ENCODE peak calls at places on chromosomes 2 and 18, in six cellular contexts. One of them, this sample, is unnamed.
A peak's percentile ranks its signal among the peaks of the same experiment; 100 is the strongest.

GRCh38 chr2:240624950-240625621 is at the start of gene GPR35:
- DNase-seq in tibial artery: peak; percentile 68
- DNase-seq in psoas muscle: peak; percentile 19
- DNase-seq in body of pancreas: peak; percentile 11
- DNase-seq in astrocyte: peak; percentile 56
- DNase-seq in ascending aorta: peak; percentile 25
- DNase-seq in this sample: peak; percentile 74

GRCh38 chr2:165804719-165805118 is 10.7 kb upstream of the GALNT3 start:
- DNase-seq in tibial artery: no peak
- DNase-seq in psoas muscle: no peak
- DNase-seq in astrocyte: no peak
- DNase-seq in body of pancreas: peak; percentile 21
- DNase-seq in ascending aorta: no peak
- DNase-seq in this sample: no peak

GRCh38 chr2:207782238-207783030 is 12.7 kb upstream of the FZD5 start:
- DNase-seq in astrocyte: no peak
- DNase-seq in tibial artery: no peak
- DNase-seq in ascending aorta: no peak
- DNase-seq in psoas muscle: no peak
- DNase-seq in body of pancreas: peak; percentile 79
- DNase-seq in this sample: no peak

GRCh38 chr2:54909006-54909405 is 141.2 kb downstream of the RTN4 start:
- DNase-seq in psoas muscle: no peak
- DNase-seq in tibial artery: no peak
- DNase-seq in body of pancreas: no peak
- DNase-seq in ascending aorta: no peak
- DNase-seq in astrocyte: peak; percentile 38
- DNase-seq in this sample: no peak

GRCh38 chr2:42324949-42325348 is 36.1 kb downstream of the COX7A2L start:
- DNase-seq in ascending aorta: no peak
- DNase-seq in astrocyte: no peak
- DNase-seq in psoas muscle: no peak
- DNase-seq in tibial artery: no peak
- DNase-seq in body of pancreas: no peak
- DNase-seq in this sample: no peak

GRCh38 chr2:138275881-138276280 is 225.7 kb upstream of the SPOPL start:
- DNase-seq in body of pancreas: no peak
- DNase-seq in psoas muscle: no peak
- DNase-seq in astrocyte: peak; percentile 29
- DNase-seq in ascending aorta: no peak
- DNase-seq in tibial artery: no peak
- DNase-seq in this sample: no peak

GRCh38 chr18:10661333-10661732 is 135.5 kb downstream of the NAPG start:
- DNase-seq in tibial artery: no peak
- DNase-seq in psoas muscle: no peak
- DNase-seq in body of pancreas: peak; percentile 59
- DNase-seq in ascending aorta: no peak
- DNase-seq in astrocyte: peak; percentile 12
- DNase-seq in this sample: no peak

GRCh38 chr2:222907048-222907447 is 46.2 kb downstream of the ACSL3 start:
- DNase-seq in ascending aorta: no peak
- DNase-seq in psoas muscle: no peak
- DNase-seq in astrocyte: no peak
- DNase-seq in body of pancreas: no peak
- DNase-seq in tibial artery: no peak
- DNase-seq in this sample: no peak

GRCh38 chr2:120861576-120862191 is 126.0 kb downstream of the GLI2 start:
- DNase-seq in astrocyte: peak; percentile 95
- DNase-seq in tibial artery: peak; percentile 68
- DNase-seq in ascending aorta: no peak
- DNase-seq in body of pancreas: no peak
- DNase-seq in psoas muscle: no peak
- DNase-seq in this sample: no peak

GRCh38 chr2:100317634-100318033 is 4.7 kb downstream of the LONRF2 start:
- DNase-seq in tibial artery: no peak
- DNase-seq in psoas muscle: no peak
- DNase-seq in body of pancreas: no peak
- DNase-seq in astrocyte: no peak
- DNase-seq in ascending aorta: no peak
- DNase-seq in this sample: no peak

GRCh38 chr2:88187038-88187676 is 17.0 kb downstream of the THNSL2 start:
- DNase-seq in psoas muscle: peak; percentile 49
- DNase-seq in astrocyte: no peak
- DNase-seq in body of pancreas: peak; percentile 60
- DNase-seq in tibial artery: no peak
- DNase-seq in ascending aorta: no peak
- DNase-seq in this sample: no peak

GRCh38 chr2:46828491-46829239 is 86.9 kb downstream of the MCFD2 start:
- DNase-seq in ascending aorta: no peak
- DNase-seq in tibial artery: no peak
- DNase-seq in astrocyte: no peak
- DNase-seq in body of pancreas: no peak
- DNase-seq in psoas muscle: no peak
- DNase-seq in this sample: no peak

GRCh38 chr2:200199576-200200263 is 106.8 kb upstream of the SPATS2L start:
- DNase-seq in astrocyte: no peak
- DNase-seq in tibial artery: no peak
- DNase-seq in ascending aorta: no peak
- DNase-seq in psoas muscle: no peak
- DNase-seq in body of pancreas: no peak
- DNase-seq in this sample: no peak

GRCh38 chr2:28507806-28508764 is 12.2 kb downstream of the PLB1 start:
- DNase-seq in body of pancreas: peak; percentile 54
- DNase-seq in psoas muscle: no peak
- DNase-seq in tibial artery: no peak
- DNase-seq in astrocyte: peak; percentile 42
- DNase-seq in ascending aorta: no peak
- DNase-seq in this sample: peak; percentile 63

GRCh38 chr2:215145611-215146010 is 7.2 kb upstream of the ABCA12 start:
- DNase-seq in tibial artery: no peak
- DNase-seq in ascending aorta: no peak
- DNase-seq in body of pancreas: no peak
- DNase-seq in psoas muscle: no peak
- DNase-seq in astrocyte: no peak
- DNase-seq in this sample: no peak

GRCh38 chr2:159124441-159124911 is 156.0 kb downstream of the TANC1 start:
- DNase-seq in psoas muscle: no peak
- DNase-seq in body of pancreas: peak; percentile 52
- DNase-seq in tibial artery: no peak
- DNase-seq in astrocyte: peak; percentile 99
- DNase-seq in ascending aorta: no peak
- DNase-seq in this sample: no peak

GRCh38 chr18:33584845-33585775 is 7.1 kb downstream of the ASXL3 start:
- DNase-seq in psoas muscle: no peak
- DNase-seq in ascending aorta: no peak
- DNase-seq in tibial artery: no peak
- DNase-seq in astrocyte: no peak
- DNase-seq in body of pancreas: no peak
- DNase-seq in this sample: no peak

GRCh38 chr2:64766841-64767669 is 113.3 kb upstream of the SERTAD2 start:
- DNase-seq in ascending aorta: no peak
- DNase-seq in astrocyte: peak; percentile 61
- DNase-seq in body of pancreas: no peak
- DNase-seq in tibial artery: no peak
- DNase-seq in psoas muscle: no peak
- DNase-seq in this sample: no peak

GRCh38 chr2:203484266-203485112 is 50.6 kb downstream of the RAPH1 start:
- DNase-seq in psoas muscle: no peak
- DNase-seq in body of pancreas: peak; percentile 39
- DNase-seq in astrocyte: no peak
- DNase-seq in ascending aorta: no peak
- DNase-seq in tibial artery: no peak
- DNase-seq in this sample: peak; percentile 54

GRCh38 chr2:24121469-24121868 is 1.7 kb downstream of the PFN4 start:
- DNase-seq in ascending aorta: no peak
- DNase-seq in astrocyte: no peak
- DNase-seq in psoas muscle: no peak
- DNase-seq in body of pancreas: no peak
- DNase-seq in tibial artery: no peak
- DNase-seq in this sample: no peak

GRCh38 chr2:233462826-233463470 is 103.6 kb downstream of the USP40 start:
- DNase-seq in astrocyte: no peak
- DNase-seq in ascending aorta: no peak
- DNase-seq in psoas muscle: peak; percentile 9
- DNase-seq in tibial artery: no peak
- DNase-seq in body of pancreas: no peak
- DNase-seq in this sample: no peak

GRCh38 chr2:233464531-233465240 is 101.9 kb downstream of the USP40 start:
- DNase-seq in body of pancreas: no peak
- DNase-seq in psoas muscle: peak; percentile 9
- DNase-seq in tibial artery: no peak
- DNase-seq in ascending aorta: no peak
- DNase-seq in astrocyte: no peak
- DNase-seq in this sample: no peak

GRCh38 chr2:233462202-233462785 is 104.3 kb downstream of the USP40 start:
- DNase-seq in tibial artery: no peak
- DNase-seq in body of pancreas: no peak
- DNase-seq in astrocyte: no peak
- DNase-seq in ascending aorta: no peak
- DNase-seq in psoas muscle: peak; percentile 7
- DNase-seq in this sample: no peak

GRCh38 chr2:233463586-233463985 is 103.0 kb downstream of the USP40 start:
- DNase-seq in astrocyte: no peak
- DNase-seq in tibial artery: no peak
- DNase-seq in body of pancreas: no peak
- DNase-seq in ascending aorta: no peak
- DNase-seq in psoas muscle: no peak
- DNase-seq in this sample: no peak

DNA sequence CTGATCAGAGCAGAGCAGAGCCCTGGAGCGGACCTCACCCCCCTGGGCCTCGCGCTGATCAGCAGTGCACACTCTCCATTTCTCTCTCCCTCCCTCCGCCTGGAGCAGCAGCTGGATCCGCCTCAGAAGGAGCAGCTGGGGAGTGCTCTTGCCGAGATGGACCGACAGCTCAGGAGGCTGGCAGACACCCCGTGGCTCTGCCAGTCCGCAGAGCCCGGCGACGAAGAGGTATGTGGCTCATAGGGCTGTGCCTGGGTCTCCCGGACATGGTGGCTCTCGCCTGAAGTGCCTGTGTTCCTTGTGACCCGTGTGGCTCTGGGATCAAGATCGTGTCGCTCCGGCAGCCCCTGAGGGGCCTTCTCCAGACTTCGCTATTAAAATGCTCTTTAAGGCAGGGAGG is 102.5 kb downstream of the USP40 start:
- DNase-seq in ascending aorta: no peak
- DNase-seq in body of pancreas: no peak
- DNase-seq in tibial artery: no peak
- DNase-seq in psoas muscle: peak; percentile 10
- DNase-seq in astrocyte: no peak
- DNase-seq in this sample: no peak
- H3K27ac ChIP-seq in ascending aorta: no peak overlapping the region
- H3K27ac ChIP-seq in body of pancreas: no peak overlapping the region
- H3K27ac ChIP-seq in tibial artery: no peak overlapping the region
- H3K27ac ChIP-seq in psoas muscle: peak overlapping the region; percentile 23
- H3K27ac ChIP-seq in astrocyte: no peak overlapping the region
- H3K27ac ChIP-seq in this sample: no peak overlapping the region

GRCh38 chr2:71646028-71646427 is 192.7 kb downstream of the DYSF start:
- DNase-seq in body of pancreas: peak; percentile 27
- DNase-seq in ascending aorta: no peak
- DNase-seq in astrocyte: peak; percentile 82
- DNase-seq in tibial artery: peak; percentile 77
- DNase-seq in psoas muscle: peak; percentile 70
- DNase-seq in this sample: no peak

GRCh38 chr2:71643674-71644357 is 190.5 kb downstream of the DYSF start:
- DNase-seq in tibial artery: no peak
- DNase-seq in psoas muscle: no peak
- DNase-seq in ascending aorta: no peak
- DNase-seq in body of pancreas: no peak
- DNase-seq in astrocyte: no peak
- DNase-seq in this sample: no peak

DNA sequence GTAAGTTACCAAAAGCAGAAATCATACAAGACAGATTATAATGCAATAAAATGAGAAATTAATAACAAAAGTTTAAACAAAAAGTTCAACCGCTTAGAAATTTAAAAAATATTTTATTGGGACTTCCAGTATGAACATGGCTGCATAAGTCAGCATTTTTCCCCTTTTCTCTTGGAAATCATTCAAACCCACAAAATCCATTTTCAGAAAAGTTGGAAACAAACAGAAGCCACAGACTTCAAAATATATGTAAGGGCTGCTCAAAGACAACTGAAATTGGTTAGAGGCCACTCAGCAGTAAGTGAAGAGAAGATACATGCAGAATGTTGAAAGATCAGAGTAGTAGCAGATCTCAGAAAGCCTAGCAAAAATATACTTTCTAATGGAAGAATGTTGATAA is 194.0 kb downstream of the DYSF start:
- DNase-seq in ascending aorta: no peak
- DNase-seq in astrocyte: peak; percentile 3
- DNase-seq in body of pancreas: no peak
- DNase-seq in tibial artery: no peak
- DNase-seq in psoas muscle: no peak
- DNase-seq in this sample: no peak
- H3K4me3 ChIP-seq in ascending aorta: no peak overlapping the region
- H3K4me3 ChIP-seq in astrocyte: no peak overlapping the region
- H3K4me3 ChIP-seq in body of pancreas: no peak overlapping the region
- H3K4me3 ChIP-seq in tibial artery: no peak overlapping the region
- H3K4me3 ChIP-seq in psoas muscle: no peak overlapping the region
- H3K4me3 ChIP-seq in this sample: no peak overlapping the region

GRCh38 chr18:65587491-65587890 is 163.3 kb upstream of the CDH7 start:
- DNase-seq in body of pancreas: no peak
- DNase-seq in astrocyte: no peak
- DNase-seq in psoas muscle: no peak
- DNase-seq in tibial artery: no peak
- DNase-seq in ascending aorta: no peak
- DNase-seq in this sample: no peak

DNA sequence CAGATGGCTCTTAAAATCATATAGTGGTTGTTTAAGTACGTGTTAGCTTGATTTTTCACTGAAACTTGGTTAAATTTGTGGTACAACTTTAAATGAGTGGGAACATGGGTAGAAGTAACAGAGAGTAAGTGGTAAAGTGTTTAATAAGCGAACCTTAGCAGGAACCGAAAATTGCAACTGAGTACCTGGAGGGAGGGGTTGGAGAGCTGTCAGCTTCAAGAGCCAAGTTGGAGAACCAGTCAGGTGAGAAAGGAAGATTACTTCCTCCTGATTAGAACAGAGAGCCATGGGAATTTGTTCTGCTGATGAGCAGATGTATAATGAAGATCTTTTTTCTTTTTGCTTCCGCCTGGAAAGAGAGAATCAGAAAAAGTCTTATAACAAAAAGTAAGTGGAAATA is 158.4 kb upstream of the CDH7 start:
- DNase-seq in body of pancreas: no peak
- DNase-seq in psoas muscle: no peak
- DNase-seq in astrocyte: no peak
- DNase-seq in ascending aorta: no peak
- DNase-seq in tibial artery: no peak
- DNase-seq in this sample: no peak
- H3K27me3 ChIP-seq in body of pancreas: no peaks in the 10 kb centered on the region
- H3K27me3 ChIP-seq in psoas muscle: no peaks in the 10 kb centered on the region
- H3K27me3 ChIP-seq in astrocyte: no peaks in the 10 kb centered on the region
- H3K27me3 ChIP-seq in ascending aorta: no peaks in the 10 kb centered on the region
- H3K27me3 ChIP-seq in tibial artery: no peaks in the 10 kb centered on the region
- H3K27me3 ChIP-seq in this sample: no peaks in the 10 kb centered on the region

DNA sequence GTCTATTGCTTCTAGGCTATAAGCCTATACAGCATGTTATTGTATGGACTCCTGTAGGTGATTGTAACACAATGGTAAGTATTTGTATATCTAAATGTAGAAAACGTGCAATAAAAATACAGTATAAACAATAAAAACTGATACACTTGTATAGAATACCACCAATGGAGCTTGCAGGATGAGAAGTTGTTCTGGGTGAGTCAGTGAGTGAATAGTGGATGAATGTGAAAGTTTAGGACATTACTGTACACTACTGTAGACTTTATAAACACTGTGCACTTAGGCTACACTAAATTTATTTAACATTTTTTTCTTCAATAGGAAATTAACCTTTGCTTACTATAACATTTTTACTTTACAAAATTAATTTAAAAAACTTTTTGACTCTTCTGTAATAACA is 679.2 kb upstream of the ZNF804A start:
- DNase-seq in astrocyte: no peak
- DNase-seq in psoas muscle: no peak
- DNase-seq in tibial artery: no peak
- DNase-seq in ascending aorta: no peak
- DNase-seq in body of pancreas: no peak
- DNase-seq in this sample: no peak
- H3K27ac ChIP-seq in astrocyte: no peak overlapping the region
- H3K27ac ChIP-seq in psoas muscle: no peak overlapping the region
- H3K27ac ChIP-seq in tibial artery: no peak overlapping the region
- H3K27ac ChIP-seq in ascending aorta: no peak overlapping the region
- H3K27ac ChIP-seq in body of pancreas: no peak overlapping the region
- H3K27ac ChIP-seq in this sample: no peak overlapping the region